ENCODE peak calls at places on chromosomes 12 and 14, in six cellular contexts. F, U, K, J, D and O are unnamed samples.

GRCh38 chr14:105267820-105268548 is 19.7 kb downstream of the BTBD6 start:
- DNase-seq in F (no peak), U (no peak), K (no peak), J (no peak), D (no peak), O (no peak)

GRCh38 chr12:113854385-113855136 is 111.6 kb downstream of the RBM19 start:
- DNase-seq in F (no peak), U (no peak), K (no peak), J (peak; percentile 57), D (no peak), O (no peak)

GRCh38 chr12:53955776-53956250 is 1.1 kb downstream of the HOXC12 start:
- DNase-seq in F (no peak), U (no peak), K (no peak), J (no peak), D (no peak), O (no peak)

GRCh38 chr14:90522585-90523191 is 125.9 kb downstream of the CALM1 start:
- DNase-seq in F (no peak), U (no peak), K (no peak), J (no peak), D (no peak), O (no peak)

GRCh38 chr12:122880155-122880605 is 15.7 kb downstream of the VPS37B start:
- DNase-seq in F (no peak), U (no peak), K (no peak), J (no peak), D (no peak), O (no peak)

GRCh38 chr12:617304-617915 is 45.8 kb downstream of the NINJ2 start:
- DNase-seq in F (no peak), U (no peak), K (no peak), J (no peak), D (peak; percentile 64), O (no peak)

GRCh38 chr12:33795536-33795935 is 226.8 kb upstream of the ALG10 start:
- DNase-seq in F (no peak), U (no peak), K (no peak), J (no peak), D (no peak), O (no peak)

GRCh38 chr12:111993290-111994150 is 19.4 kb downstream of the TMEM116 start:
- DNase-seq in F (no peak), U (no peak), K (no peak), J (no peak), D (no peak), O (no peak)

GRCh38 chr14:60944206-60944605 is 36.7 kb downstream of the TRMT5 start:
- DNase-seq in F (no peak), U (no peak), K (no peak), J (no peak), D (no peak), O (no peak)

GRCh38 chr12:8890313-8891084 is 23.8 kb upstream of the PHC1 start:
- DNase-seq in F (peak; percentile 73), U (peak; percentile 40), K (peak; percentile 67), J (peak; percentile 58), D (peak; percentile 81), O (peak; percentile 92)

GRCh38 chr14:31137214-31137889 is 70.2 kb downstream of the HECTD1 start:
- DNase-seq in F (no peak), U (no peak), K (no peak), J (no peak), D (no peak), O (no peak)

GRCh38 chr14:55446833-55447232 is 6.4 kb upstream of the TBPL2 start:
- DNase-seq in F (no peak), U (no peak), K (no peak), J (no peak), D (no peak), O (no peak)

GRCh38 chr14:103491691-103492090 is 30.9 kb downstream of the CKB start:
- DNase-seq in F (no peak), U (no peak), K (no peak), J (no peak), D (no peak), O (no peak)

GRCh38 chr14:89813485-89814080 is 140.9 kb downstream of the EFCAB11 start:
- DNase-seq in F (peak; percentile 44), U (no peak), K (no peak), J (no peak), D (no peak), O (no peak)

GRCh38 chr12:66065146-66065545 is 65.4 kb downstream of the LLPH start:
- DNase-seq in F (no peak), U (no peak), K (no peak), J (no peak), D (no peak), O (no peak)

GRCh38 chr12:51210690-51211395 is 7.0 kb downstream of the POU6F1 start:
- DNase-seq in F (no peak), U (no peak), K (no peak), J (no peak), D (no peak), O (no peak)

GRCh38 chr12:98646165-98646764 is 1.2 kb downstream of the APAF1 start:
- DNase-seq in F (no peak), U (no peak), K (no peak), J (no peak), D (peak; percentile 7), O (no peak)

GRCh38 chr12:13390381-13390856 is 193.9 kb downstream of the EMP1 start:
- DNase-seq in F (no peak), U (no peak), K (no peak), J (no peak), D (no peak), O (peak; percentile 92)

GRCh38 chr12:70876952-70877351 is 43.6 kb downstream of the PTPRR start:
- DNase-seq in F (no peak), U (no peak), K (no peak), J (no peak), D (no peak), O (no peak)

GRCh38 chr12:104281636-104282035 is 21.9 kb upstream of the EID3 start:
- DNase-seq in F (no peak), U (no peak), K (no peak), J (no peak), D (no peak), O (no peak)

GRCh38 chr12:57235012-57235727 is 5.7 kb downstream of the SHMT2 start:
- DNase-seq in F (peak; percentile 92), U (no peak), K (no peak), J (peak; percentile 74), D (peak; percentile 36), O (no peak)

GRCh38 chr14:95293474-95293873 is 26.2 kb downstream of the CLMN start:
- DNase-seq in F (no peak), U (no peak), K (no peak), J (no peak), D (no peak), O (no peak)

GRCh38 chr12:131949431-131950181 is at the start of gene EP400:
- DNase-seq in F (peak; percentile 93), U (peak; percentile 91), K (peak; percentile 88), J (peak; percentile 96), D (peak; percentile 95), O (peak; percentile 99)

GRCh38 chr12:101925352-101925751 is 48.0 kb downstream of the DRAM1 start:
- DNase-seq in F (no peak), U (no peak), K (no peak), J (no peak), D (peak; percentile 57), O (no peak)

GRCh38 chr12:47900480-47901129 is 4.2 kb downstream of the VDR start:
- DNase-seq in F (peak; percentile 60), U (no peak), K (no peak), J (no peak), D (peak; percentile 81), O (no peak)

GRCh38 chr14:101126376-101127130 is 223.0 kb upstream of the RTL1 start:
- DNase-seq in F (no peak), U (no peak), K (no peak), J (no peak), D (no peak), O (peak; percentile 91)

GRCh38 chr12:104588048-104588942 is 131.5 kb downstream of the CHST11 start:
- DNase-seq in F (no peak), U (no peak), K (no peak), J (no peak), D (no peak), O (no peak)

GRCh38 chr12:23421556-23421955 is 527.9 kb downstream of the SOX5 start:
- DNase-seq in F (no peak), U (no peak), K (no peak), J (no peak), D (no peak), O (no peak)

GRCh38 chr12:17278946-17279345 is 673.0 kb upstream of the LMO3 start:
- DNase-seq in F (no peak), U (no peak), K (no peak), J (no peak), D (no peak), O (no peak)

GRCh38 chr12:22333186-22333745 is 1.2 kb downstream of the ST8SIA1 start:
- DNase-seq in F (no peak), U (no peak), K (peak; percentile 12), J (no peak), D (no peak), O (no peak)

GRCh38 chr12:92619730-92620684 is 82.8 kb upstream of the PLEKHG7 start:
- DNase-seq in F (no peak), U (no peak), K (no peak), J (no peak), D (no peak), O (no peak)

GRCh38 chr14:73403181-73403752 is 55.1 kb downstream of the NUMB start:
- DNase-seq in F (no peak), U (no peak), K (no peak), J (no peak), D (no peak), O (no peak)